ENCODE peak calls at places on chromosomes 13 and 19, in five cellular contexts. H is adrenal gland, Z is tibial artery, E is thoracic aorta, V is thyroid gland. A is an unnamed sample.

GRCh38 chr19:56252699-56253422 is 19.7 kb upstream of the EDDM13 start:
- DNase-seq in V (peak; percentile 64), H (peak; percentile 88), Z (peak; percentile 35), E (no peak), A (peak; percentile 64)

GRCh38 chr19:37507167-37507464 is 377 bp downstream of the ZNF793 start:
- DNase-seq in E (no peak), V (no peak), Z (no peak), H (no peak), A (no peak)

GRCh38 chr19:28468701-28469459 is 744.1 kb downstream of the UQCRFS1 start:
- DNase-seq in Z (no peak), H (peak; percentile 23), E (no peak), V (no peak), A (no peak)

GRCh38 chr13:20181180-20181579 is 11.6 kb downstream of the GJB2 start:
- DNase-seq in H (no peak), V (no peak), E (no peak), Z (no peak), A (no peak)

GRCh38 chr19:52695996-52696395 is 38.8 kb downstream of the ZNF611 start:
- DNase-seq in E (no peak), H (no peak), V (no peak), Z (no peak), A (no peak)

GRCh38 chr13:75222031-75222430 is 259.9 kb downstream of the TBC1D4 start:
- DNase-seq in H (no peak), E (no peak), V (no peak), Z (peak; percentile 48), A (peak; percentile 9)

GRCh38 chr13:41401371-41401770 is 56.0 kb upstream of the RGCC start:
- DNase-seq in H (no peak), V (no peak), E (no peak), Z (no peak), A (no peak)

GRCh38 chr19:7874080-7874856 is at the start of gene PRR36:
- DNase-seq in H (no peak), V (peak; percentile 83), Z (no peak), E (no peak), A (no peak)

GRCh38 chr19:10908380-10908960 is 20.0 kb downstream of the YIPF2 start:
- DNase-seq in V (no peak), E (no peak), Z (no peak), H (no peak), A (no peak)

GRCh38 chr19:56253737-56254136 is 18.8 kb upstream of the EDDM13 start:
- DNase-seq in V (no peak), H (no peak), E (no peak), Z (no peak), A (peak; percentile 70)

GRCh38 chr13:72129117-72129516 is 262.1 kb upstream of the DACH1 start:
- DNase-seq in H (no peak), V (no peak), E (no peak), Z (no peak), A (no peak)

GRCh38 chr13:59094149-59094548 is 1069.6 kb downstream of the DIAPH3 start:
- DNase-seq in V (no peak), Z (no peak), E (no peak), H (no peak), A (no peak)

GRCh38 chr19:54339646-54340358 is 840 bp upstream of the LILRA4 start:
- DNase-seq in H (no peak), E (no peak), V (no peak), Z (peak; percentile 30), A (no peak)

GRCh38 chr19:10408511-10409291 is 5.4 kb upstream of the CDC37 start:
- DNase-seq in V (no peak), Z (peak; percentile 56), E (no peak), H (peak; percentile 48), A (no peak)

GRCh38 chr13:113457510-113457909 is 4.2 kb upstream of the ADPRHL1 start:
- DNase-seq in H (no peak), Z (no peak), V (no peak), E (no peak), A (no peak)
- H3K4me3 ChIP-seq in H (no peak overlapping the region), Z (no peak overlapping the region), V (no peak overlapping the region), E (no peak overlapping the region), A (no peak overlapping the region)

DNA sequence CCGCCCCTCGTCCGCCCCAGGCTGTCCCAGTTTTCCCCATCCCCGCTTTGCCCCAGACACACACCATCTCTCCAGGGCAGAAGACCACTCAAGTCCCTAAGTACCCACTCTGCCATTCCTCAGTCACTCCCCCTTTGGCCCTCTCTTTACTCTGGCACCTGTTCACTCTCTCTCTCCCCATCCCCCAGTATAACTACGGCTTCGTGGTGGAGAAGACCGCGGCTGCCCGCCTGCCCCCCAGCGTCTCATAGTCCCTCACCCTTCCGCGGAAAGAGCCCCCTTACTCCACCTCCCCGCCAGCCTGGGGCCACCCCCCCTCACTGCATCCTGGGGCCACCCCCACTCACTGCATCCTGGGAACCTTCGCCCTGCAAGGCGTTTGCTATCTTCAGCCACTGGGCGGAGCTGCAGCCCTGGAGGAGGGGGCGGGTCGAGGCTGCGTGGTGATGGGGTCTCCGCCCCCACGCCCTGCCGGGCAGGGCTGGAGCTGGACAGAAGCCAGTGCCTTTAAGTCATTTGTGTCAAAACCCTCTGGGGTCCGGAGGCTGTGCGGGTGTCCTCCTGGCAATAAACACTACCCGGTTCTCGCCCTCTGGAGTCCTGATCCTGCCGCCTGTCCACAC is 5.0 kb downstream of the MVB12A start:
- DNase-seq in V (peak; percentile 35), E (no peak), H (peak; percentile 64), Z (no peak), A (peak; percentile 46)
- TF ChIP-seq CTCF in V (no peak), E (no peak), H (peak; percentile 49), Z (no peak), A (peak; percentile 61)

GRCh38 chr13:67137044-67137735 is 92.9 kb downstream of the PCDH9 start:
- DNase-seq in H (no peak), V (no peak), E (no peak), Z (no peak), A (no peak)

GRCh38 chr13:67136157-67136556 is 94.0 kb downstream of the PCDH9 start:
- DNase-seq in E (no peak), H (no peak), Z (no peak), V (no peak), A (no peak)

GRCh38 chr13:67133476-67133875 is 96.7 kb downstream of the PCDH9 start:
- DNase-seq in H (no peak), V (no peak), E (no peak), Z (no peak), A (no peak)

GRCh38 chr13:67134322-67135129 is 95.6 kb downstream of the PCDH9 start:
- DNase-seq in Z (no peak), H (no peak), E (no peak), V (no peak), A (no peak)

GRCh38 chr13:67135356-67135755 is 94.8 kb downstream of the PCDH9 start:
- DNase-seq in Z (no peak), V (no peak), H (no peak), E (no peak), A (no peak)
- H3K4me3 ChIP-seq in Z (no peak overlapping the region), V (no peak overlapping the region), H (no peak overlapping the region), E (no peak overlapping the region), A (no peak overlapping the region)

DNA sequence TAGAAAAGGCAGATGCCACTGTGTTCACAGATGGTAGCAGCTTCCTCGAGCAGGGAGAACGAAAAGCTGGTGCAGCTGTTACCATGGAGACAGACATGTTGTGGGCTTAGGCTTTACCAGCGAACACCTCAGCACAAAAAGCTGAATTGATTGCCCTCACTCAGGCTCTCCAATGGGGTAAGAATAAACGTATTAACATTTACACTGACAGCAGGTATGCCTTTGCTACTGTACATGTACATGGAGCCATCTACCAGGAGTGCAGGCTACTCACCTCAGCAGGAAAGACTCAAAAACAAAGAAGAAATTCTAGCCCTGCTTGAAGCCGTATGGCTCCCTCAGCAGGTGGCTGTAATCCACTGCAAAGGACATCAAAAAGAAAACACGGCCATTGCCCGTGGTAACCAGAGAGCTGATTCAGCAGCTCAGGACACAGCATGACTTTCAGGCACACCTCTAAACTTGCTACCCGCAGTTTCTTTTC is 197.7 kb downstream of the ZNF737 start:
- DNase-seq in Z (no peak), E (no peak), V (peak; percentile 78), H (no peak), A (no peak)
- TF ChIP-seq CTCF in Z (no peak), E (no peak), V (no peak), H (no peak), A (no peak)

GRCh38 chr19:42424345-42424707 is 2.9 kb downstream of the LIPE start:
- DNase-seq in Z (no peak), H (peak; percentile 35), E (no peak), V (no peak), A (no peak)
- H3K4me3 ChIP-seq in Z (peak overlapping the region; percentile 40), H (peak overlapping the region; percentile 66), E (peak overlapping the region; percentile 85), V (no peak overlapping the region), A (peak overlapping the region; percentile 68)

GRCh38 chr19:1511318-1511988 is 1.4 kb downstream of the ADAMTSL5 start:
- DNase-seq in E (no peak), V (no peak), Z (no peak), H (no peak), A (no peak)
- TF ChIP-seq CTCF in E (no peak), V (no peak), Z (no peak), H (no peak), A (no peak)

DNA sequence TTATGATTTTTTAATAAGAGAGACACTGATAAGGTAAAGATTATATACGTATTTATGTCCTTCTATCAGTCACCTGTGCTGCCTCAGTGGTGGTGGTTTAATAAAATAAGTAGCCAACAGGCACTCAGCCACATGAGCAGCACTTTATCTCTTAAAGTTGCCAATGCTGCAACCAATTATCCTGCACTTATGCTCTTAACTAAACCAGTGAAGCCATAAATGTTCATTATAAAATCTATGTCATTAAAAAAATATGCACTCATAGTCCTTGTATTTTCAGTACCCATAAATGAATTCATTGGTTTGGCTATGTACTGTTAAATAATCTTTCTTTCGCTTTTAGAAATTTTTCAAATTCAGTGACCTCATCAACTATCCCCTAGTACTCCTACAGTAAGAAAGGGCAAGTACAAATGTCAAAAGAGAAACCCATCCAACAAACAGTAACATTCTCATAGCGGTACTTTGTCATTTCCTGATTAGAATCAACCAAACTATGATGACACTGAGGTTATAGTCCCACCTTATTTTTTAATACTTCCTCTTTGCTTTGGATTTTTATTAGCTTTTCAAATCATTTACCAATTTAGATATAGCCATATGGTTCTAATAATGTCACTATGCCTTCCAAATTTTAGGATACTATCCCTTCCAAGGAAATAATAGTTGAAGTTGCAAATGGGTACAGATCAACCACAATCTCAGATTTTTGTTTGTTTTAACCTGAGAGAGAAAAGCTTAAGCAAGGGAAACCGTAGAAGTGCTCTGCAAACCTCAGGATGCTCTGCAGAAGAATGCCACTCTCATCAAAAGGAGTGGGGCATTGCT is 190.9 kb downstream of the KLF12 start:
- DNase-seq in V (no peak), E (no peak), Z (no peak), H (no peak), A (no peak)
- H3K4me3 ChIP-seq in V (no peak overlapping the region), E (no peak overlapping the region), Z (no peak overlapping the region), H (no peak overlapping the region), A (no peak overlapping the region)

DNA sequence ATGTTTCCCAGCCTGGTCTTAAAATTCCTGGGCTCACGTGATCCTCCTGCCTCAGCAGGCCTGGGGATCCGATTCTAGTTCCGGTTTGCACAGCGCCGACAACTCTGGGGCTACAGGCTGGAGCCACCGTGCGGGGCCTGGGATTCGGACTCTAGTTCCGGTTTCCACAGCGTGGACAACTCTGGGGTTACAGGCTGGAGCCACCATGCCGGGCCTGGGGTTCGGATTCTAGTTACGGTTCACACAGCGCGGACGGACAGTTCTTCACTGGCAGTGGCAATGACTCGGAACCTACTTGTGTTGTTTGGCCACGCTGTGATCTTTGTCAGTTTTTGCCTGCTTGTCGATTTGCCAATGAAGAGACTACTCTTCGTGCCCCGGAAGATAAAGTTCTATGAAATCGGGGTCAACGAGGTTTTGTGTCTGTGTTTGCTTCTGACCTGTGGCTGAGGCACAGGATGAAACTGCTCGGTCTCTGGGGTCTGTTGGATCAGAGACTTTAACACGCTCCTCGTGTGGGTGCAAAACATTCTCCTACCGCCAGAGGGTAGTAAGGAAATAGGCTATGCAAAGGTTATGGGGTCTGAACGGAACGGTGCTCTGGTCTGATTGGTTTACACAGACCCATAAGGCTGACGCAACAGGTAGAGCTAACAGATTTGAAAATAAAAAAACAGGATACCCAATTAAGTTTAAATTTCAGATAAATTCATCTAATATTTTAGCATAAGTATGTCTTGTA is 12.1 kb upstream of the ZSCAN1 start:
- DNase-seq in Z (peak; percentile 50), E (peak; percentile 42), V (peak; percentile 80), H (peak; percentile 40), A (peak; percentile 50)
- TF ChIP-seq CTCF in Z (peak; percentile 75), E (peak; percentile 68), V (peak; percentile 58), H (peak; percentile 54), A (peak; percentile 40)